ENCODE peak calls at places on chromosomes 13 and 19, in four cellular contexts. U is IMR-90, T is sigmoid colon, O is tibial nerve. I is an unnamed sample.

GRCh38 chr13:40536443-40537113 is 129.9 kb downstream of the FOXO1 start:
- DNase-seq in U (no peak), T (no peak), O (no peak), I (no peak)

GRCh38 chr13:102128216-102128800 is 273.5 kb downstream of the FGF14 start:
- DNase-seq in U (peak), T (no peak), O (no peak), I (peak)

GRCh38 chr13:50757021-50757420 is 86.5 kb downstream of the DLEU7 start:
- DNase-seq in U (no peak), T (no peak), O (no peak), I (no peak)

GRCh38 chr13:66659291-66660012 is 570.7 kb downstream of the PCDH9 start:
- DNase-seq in U (no peak), T (no peak), O (no peak), I (peak)

GRCh38 chr19:36837525-36837901 is 674 bp downstream of the ZNF790 start:
- DNase-seq in U (no peak), T (no peak), O (no peak), I (no peak)

GRCh38 chr13:58151452-58151851 is 519.9 kb downstream of the PCDH17 start:
- DNase-seq in U (no peak), T (no peak), O (no peak), I (no peak)

GRCh38 chr13:27524981-27525975 is 74.9 kb upstream of the MTIF3 start:
- DNase-seq in U (no peak), T (no peak), O (no peak), I (no peak)

GRCh38 chr19:13538854-13539253 is 32.6 kb upstream of the CACNA1A start:
- DNase-seq in U (no peak), T (no peak), O (no peak), I (no peak)

GRCh38 chr13:51726446-51727185 is 77.3 kb downstream of the DHRS12 start:
- DNase-seq in U (peak), T (no peak), O (no peak), I (peak)

GRCh38 chr13:42101821-42102580 is 53.6 kb downstream of the DGKH start:
- DNase-seq in U (no peak), T (no peak), O (no peak), I (no peak)